ENCODE peak calls at places on chromosome 12, in seven cellular contexts. L is effector memory CD4-positive, alpha-beta T cell; N is breast epithelium; D is A673; P is endothelial cell of umbilical vein; Z is hepatocyte; Q is CD8-positive, alpha-beta memory T cell. U is an unnamed sample.

GRCh38 chr12:86456241-86456640 is 200.1 kb upstream of the MGAT4C start:
- DNase-seq in L (no peak), N (no peak), D (no peak), P (no peak), Z (no peak), Q (no peak), U (no peak)

GRCh38 chr12:79521576-79521975 is 169.2 kb downstream of the PAWR start:
- DNase-seq in L (no peak), N (no peak), D (no peak), P (no peak), Z (no peak), Q (no peak), U (no peak)

GRCh38 chr12:11958216-11959091 is 112.3 kb upstream of the BCL2L14 start:
- DNase-seq in L (no peak), N (no peak), D (peak), P (peak), Z (peak), Q (no peak), U (no peak)

GRCh38 chr12:30515351-30515750 is 180.3 kb downstream of the IPO8 start:
- DNase-seq in L (no peak), N (no peak), D (peak), P (peak), Z (peak), Q (no peak), U (no peak)

GRCh38 chr12:69623970-69624369 is 13.3 kb upstream of the LRRC10 start:
- DNase-seq in L (no peak), N (no peak), D (no peak), P (no peak), Z (no peak), Q (no peak), U (no peak)

GRCh38 chr12:27515671-27516070 is 8.3 kb upstream of the PPFIBP1 start:
- DNase-seq in L (no peak), N (no peak), D (no peak), P (no peak), Z (no peak), Q (no peak), U (no peak)

GRCh38 chr12:57829025-57829777 is 10.7 kb upstream of the AVIL start:
- DNase-seq in L (no peak), N (no peak), D (no peak), P (no peak), Z (no peak), Q (no peak), U (no peak)

GRCh38 chr12:77578471-77579262 is 252.0 kb upstream of the NAV3 start:
- DNase-seq in L (no peak), N (no peak), D (no peak), P (no peak), Z (no peak), Q (no peak), U (no peak)

GRCh38 chr12:76546889-76547288 is 12.7 kb downstream of the OSBPL8 start:
- DNase-seq in L (no peak), N (no peak), D (peak), P (no peak), Z (no peak), Q (no peak), U (no peak)

GRCh38 chr12:100393202-100393601 is 36.3 kb downstream of the SLC17A8 start:
- DNase-seq in L (no peak), N (no peak), D (no peak), P (no peak), Z (no peak), Q (no peak), U (no peak)

GRCh38 chr12:89731614-89732013 is 23.0 kb upstream of the ATP2B1 start:
- DNase-seq in L (no peak), N (no peak), D (peak), P (no peak), Z (peak), Q (no peak), U (no peak)

GRCh38 chr12:6090786-6091185 is 33.7 kb downstream of the VWF start:
- DNase-seq in L (no peak), N (no peak), D (no peak), P (no peak), Z (no peak), Q (no peak), U (no peak)

GRCh38 chr12:143964-144649 is 69.8 kb downstream of the SLC6A12 start:
- DNase-seq in L (no peak), N (no peak), D (no peak), P (no peak), Z (peak), Q (no peak), U (no peak)

GRCh38 chr12:67915335-67915851 is 73.9 kb upstream of the IFNG-AS1 start:
- DNase-seq in L (no peak), N (no peak), D (no peak), P (no peak), Z (no peak), Q (no peak), U (no peak)

GRCh38 chr12:76220980-76221379 is 127.2 kb downstream of the BBS10 start:
- DNase-seq in L (no peak), N (no peak), D (no peak), P (no peak), Z (no peak), Q (no peak), U (no peak)

GRCh38 chr12:121345151-121345810 is 6.9 kb downstream of the ANAPC5 start:
- DNase-seq in L (no peak), N (no peak), D (no peak), P (no peak), Z (no peak), Q (no peak), U (no peak)

GRCh38 chr12:93011100-93011499 is 82.0 kb upstream of the EEA1 start:
- DNase-seq in L (no peak), N (no peak), D (no peak), P (no peak), Z (no peak), Q (no peak), U (no peak)

GRCh38 chr12:41967668-41968649 is 176.7 kb downstream of the GXYLT1 start:
- DNase-seq in L (no peak), N (no peak), D (peak), P (peak), Z (peak), Q (no peak), U (no peak)

GRCh38 chr12:84986586-84986985 is 49.5 kb downstream of the TSPAN19 start:
- DNase-seq in L (no peak), N (no peak), D (no peak), P (no peak), Z (no peak), Q (no peak), U (no peak)

GRCh38 chr12:80837342-80837978 is 100.3 kb downstream of the LIN7A start:
- DNase-seq in L (no peak), N (no peak), D (peak), P (peak), Z (peak), Q (no peak), U (no peak)

GRCh38 chr12:108320503-108321293 is 18.4 kb downstream of the CMKLR1 start:
- DNase-seq in L (no peak), N (no peak), D (no peak), P (no peak), Z (no peak), Q (peak), U (no peak)

GRCh38 chr12:71876400-71876799 is 36.8 kb downstream of the TBC1D15 start:
- DNase-seq in L (no peak), N (no peak), D (peak), P (peak), Z (no peak), Q (no peak), U (no peak)

GRCh38 chr12:38490941-38491340 is 174.4 kb downstream of the ALG10B start:
- DNase-seq in L (no peak), N (no peak), D (no peak), P (no peak), Z (no peak), Q (no peak), U (no peak)

GRCh38 chr12:130795906-130796305 is 43.1 kb downstream of the STX2 start:
- DNase-seq in L (no peak), N (no peak), D (no peak), P (no peak), Z (no peak), Q (no peak), U (no peak)

GRCh38 chr12:4567073-4567881 is 5.3 kb downstream of the DYRK4 start:
- DNase-seq in L (no peak), N (no peak), D (no peak), P (no peak), Z (no peak), Q (no peak), U (no peak)

GRCh38 chr12:74170645-74171477 is 366.8 kb upstream of the ATXN7L3B start:
- DNase-seq in L (no peak), N (no peak), D (no peak), P (no peak), Z (no peak), Q (no peak), U (no peak)

GRCh38 chr12:40622246-40622838 is 69.9 kb upstream of the CNTN1 start:
- DNase-seq in L (no peak), N (no peak), D (peak), P (peak), Z (peak), Q (no peak), U (peak)

GRCh38 chr12:93139028-93139665 is 210.1 kb upstream of the EEA1 start:
- DNase-seq in L (no peak), N (no peak), D (no peak), P (no peak), Z (no peak), Q (no peak), U (no peak)

GRCh38 chr12:57552692-57553321 is 3.0 kb downstream of the KIF5A start:
- DNase-seq in L (no peak), N (no peak), D (no peak), P (no peak), Z (no peak), Q (peak), U (no peak)

GRCh38 chr12:57836442-57837375 is 9.8 kb downstream of the CTDSP2 start:
- DNase-seq in L (no peak), N (peak), D (peak), P (peak), Z (peak), Q (no peak), U (no peak)

GRCh38 chr12:19657401-19657800 is 218.1 kb downstream of the AEBP2 start:
- DNase-seq in L (no peak), N (no peak), D (no peak), P (no peak), Z (no peak), Q (no peak), U (no peak)

GRCh38 chr12:70260610-70261009 is 17.4 kb downstream of the CNOT2 start:
- DNase-seq in L (no peak), N (no peak), D (no peak), P (no peak), Z (no peak), Q (no peak), U (no peak)

GRCh38 chr12:124786065-124786964 is 77.3 kb downstream of the SCARB1 start:
- DNase-seq in L (no peak), N (peak), D (no peak), P (peak), Z (peak), Q (no peak), U (peak)

GRCh38 chr12:43968736-43969135 is 132.9 kb downstream of the TMEM117 start:
- DNase-seq in L (no peak), N (no peak), D (peak), P (no peak), Z (no peak), Q (no peak), U (no peak)

GRCh38 chr12:21831671-21832357 is 57.3 kb upstream of the KCNJ8 start:
- DNase-seq in L (no peak), N (no peak), D (no peak), P (no peak), Z (no peak), Q (no peak), U (no peak)

GRCh38 chr12:6627598-6627997 is 8.2 kb downstream of the LPAR5 start:
- DNase-seq in L (no peak), N (no peak), D (no peak), P (no peak), Z (no peak), Q (peak), U (no peak)

GRCh38 chr12:65232490-65233077 is 45.9 kb upstream of the MSRB3 start:
- DNase-seq in L (no peak), N (no peak), D (peak), P (peak), Z (peak), Q (no peak), U (no peak)

GRCh38 chr12:108842364-108842763 is 15.0 kb downstream of the SSH1 start:
- DNase-seq in L (no peak), N (no peak), D (no peak), P (no peak), Z (no peak), Q (no peak), U (no peak)

DNA sequence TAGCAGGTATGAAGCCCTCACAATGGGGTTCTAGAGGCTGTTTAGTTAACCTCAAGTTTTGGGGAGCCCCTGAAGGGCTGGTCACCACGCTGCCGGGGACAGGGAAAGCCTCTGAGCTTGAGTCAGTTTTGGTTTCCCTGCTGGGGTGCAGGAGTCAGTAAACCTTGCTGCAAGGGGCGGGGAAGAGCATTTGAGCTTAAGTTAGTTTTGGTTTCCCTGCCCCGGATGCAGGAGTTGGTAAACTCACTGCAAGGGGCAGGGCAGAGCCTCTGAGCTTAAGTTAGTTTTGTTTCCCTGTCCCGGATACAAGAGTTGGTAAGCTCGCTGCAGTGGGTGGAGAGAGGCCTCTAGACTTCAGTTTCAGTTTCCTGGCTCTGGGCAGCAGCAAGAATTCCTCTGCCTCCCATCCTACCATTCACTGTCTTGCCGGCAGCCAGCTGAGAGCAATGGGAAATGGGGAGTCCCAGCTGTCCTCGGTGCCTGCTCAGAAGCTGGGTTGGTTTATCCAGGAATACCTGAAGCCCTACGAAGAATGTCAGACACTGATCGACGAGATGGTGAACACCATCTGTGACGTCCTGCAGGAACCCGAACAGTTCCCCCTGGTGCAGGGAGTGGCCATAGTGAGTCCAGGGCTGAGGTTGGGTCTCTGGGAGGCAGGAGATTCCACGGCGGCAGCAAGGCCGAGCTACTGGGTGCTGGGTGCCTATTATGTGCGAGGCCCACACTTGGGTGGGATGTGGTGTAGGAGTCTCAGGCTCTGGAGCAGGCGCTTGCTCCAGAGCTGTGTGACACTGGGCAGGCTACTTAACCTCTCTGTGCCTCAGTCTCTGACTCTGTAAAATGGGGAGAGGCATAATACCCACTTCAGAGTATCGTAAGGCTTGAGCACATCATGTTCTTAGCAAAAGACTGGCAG is at the start of gene OAS2:
- DNase-seq in L (peak), N (peak), D (peak), P (peak), Z (no peak), Q (peak), U (no peak)
- H3K4me3 ChIP-seq in L (peak), N (peak), D (no peak), P (peak), Z (no peak), Q (peak), U (peak)

GRCh38 chr12:102484732-102485069 is 4.3 kb upstream of the IGF1 start:
- DNase-seq in L (no peak), N (no peak), D (no peak), P (no peak), Z (no peak), Q (no peak), U (no peak)
- H3K27ac ChIP-seq in L (no peak), N (no peak), D (no peak), P (no peak), Z (no peak), Q (no peak), U (no peak)

GRCh38 chr12:49707127-49707811 is at the start of gene FMNL3:
- DNase-seq in L (peak), N (peak), D (peak), P (peak), Z (peak), Q (peak), U (peak)

GRCh38 chr12:49707812-49708147 is 575 bp upstream of the FMNL3 start:
- DNase-seq in L (no peak), N (no peak), D (no peak), P (no peak), Z (no peak), Q (no peak), U (no peak)

GRCh38 chr12:49706351-49707126 is 666 bp downstream of the FMNL3 start:
- DNase-seq in L (no peak), N (no peak), D (peak), P (peak), Z (peak), Q (peak), U (no peak)

GRCh38 chr12:49705479-49706267 is 1.5 kb downstream of the FMNL3 start:
- DNase-seq in L (no peak), N (no peak), D (peak), P (peak), Z (no peak), Q (no peak), U (no peak)

DNA sequence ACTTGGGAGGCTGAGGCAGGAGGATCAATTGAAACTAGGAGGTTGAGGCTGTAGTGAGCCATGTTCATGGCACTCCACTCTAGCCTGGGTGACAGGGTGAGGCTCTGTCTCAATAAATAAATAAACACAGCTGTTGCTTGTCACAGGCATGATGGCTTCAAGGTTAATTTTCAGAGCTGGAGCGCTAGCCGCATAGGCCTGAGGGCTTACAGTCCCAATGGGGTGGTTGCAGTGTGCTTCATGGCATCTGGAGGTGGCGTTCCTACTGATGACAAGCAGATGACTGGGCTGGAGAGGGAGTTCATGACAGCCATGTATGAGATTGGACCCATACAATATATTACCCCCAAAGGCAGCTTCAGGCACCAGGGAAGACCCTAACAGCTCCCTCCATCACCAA is 1.6 kb upstream of the FMNL3 start:
- DNase-seq in L (no peak), N (no peak), D (no peak), P (no peak), Z (no peak), Q (no peak), U (no peak)
- H3K4me3 ChIP-seq in L (no peak), N (no peak), D (no peak), P (no peak), Z (no peak), Q (no peak), U (no peak)

GRCh38 chr12:119876761-119877638 is at the start of gene CIT:
- DNase-seq in L (peak), N (peak), D (peak), P (peak), Z (peak), Q (peak), U (peak)

GRCh38 chr12:119883234-119883633 is 6.1 kb upstream of the CIT start:
- DNase-seq in L (no peak), N (no peak), D (no peak), P (no peak), Z (no peak), Q (no peak), U (no peak)

DNA sequence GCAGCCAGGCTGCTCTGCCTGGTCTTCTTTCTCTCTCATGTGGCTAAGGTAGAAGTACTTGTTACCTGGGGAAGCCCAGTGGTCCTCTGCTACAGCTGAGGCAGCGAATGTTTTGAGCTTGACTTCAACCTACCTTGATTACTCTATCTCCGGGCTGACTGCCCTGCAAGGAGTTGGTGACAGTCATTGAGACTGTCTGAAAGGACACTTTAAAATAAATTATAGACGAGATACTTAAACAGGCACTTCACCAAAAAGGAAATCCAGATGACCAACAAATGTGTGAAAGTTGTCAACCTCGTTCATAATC is 474 bp upstream of the CIT start:
- DNase-seq in L (no peak), N (no peak), D (no peak), P (no peak), Z (no peak), Q (no peak), U (no peak)
- H3K27ac ChIP-seq in L (no peak), N (no peak), D (peak), P (no peak), Z (no peak), Q (no peak), U (no peak)

DNA sequence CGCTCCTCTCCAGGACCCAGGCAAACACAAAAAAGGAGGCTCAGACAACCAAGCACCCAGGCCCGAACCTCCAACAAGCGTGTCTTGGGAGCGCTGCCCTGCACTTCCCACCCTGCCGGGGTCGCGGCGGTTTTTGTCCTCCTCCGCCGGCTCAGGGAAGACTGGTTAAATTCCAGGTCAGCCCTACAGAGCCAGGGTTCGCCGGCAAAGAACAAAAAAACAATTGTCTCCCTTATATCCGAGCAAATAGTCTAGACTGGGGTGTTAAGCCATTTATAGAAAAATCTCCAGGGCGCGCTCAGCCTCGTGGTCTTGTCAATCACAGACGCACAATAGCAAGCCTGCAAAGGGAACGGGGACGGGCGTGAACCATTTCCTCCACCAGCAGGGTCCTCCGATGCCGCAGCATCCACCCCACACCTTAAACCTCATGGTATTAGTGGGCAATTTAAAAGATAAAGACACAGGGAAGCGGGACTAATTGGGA is 46.9 kb downstream of the BCAT1 start:
- DNase-seq in L (no peak), N (no peak), D (no peak), P (peak), Z (no peak), Q (no peak), U (no peak)
- H3K4me3 ChIP-seq in L (peak), N (peak), D (peak), P (peak), Z (peak), Q (no peak), U (peak)